ENCODE peak calls at places on chromosomes 13 and 19, in five cellular contexts. E is GM12891, F is H1, S is GM12878, O is HepG2. P is an unnamed sample.

GRCh38 chr19:46625731-46626130 is 842 bp upstream of the PTGIR start:
- DNase-seq in E (no peak), F (no peak), S (no peak), O (no peak), P (no peak)

GRCh38 chr13:30193279-30194234 is 113.8 kb downstream of the KATNAL1 start:
- DNase-seq in E (no peak), F (no peak), S (peak; percentile 63), O (no peak), P (no peak)

GRCh38 chr13:50733392-50733791 is 110.1 kb downstream of the DLEU7 start:
- DNase-seq in E (no peak), F (no peak), S (no peak), O (no peak), P (no peak)

GRCh38 chr19:36819130-36819630 is 19.0 kb downstream of the ZNF790 start:
- DNase-seq in E (no peak), F (no peak), S (no peak), O (no peak), P (no peak)

GRCh38 chr19:12786149-12786870 is 5.0 kb upstream of the JUNB start:
- DNase-seq in E (no peak), F (no peak), S (no peak), O (no peak), P (no peak)

GRCh38 chr19:15453906-15454305 is 4.2 kb upstream of the WIZ start:
- DNase-seq in E (no peak), F (no peak), S (no peak), O (no peak), P (no peak)

GRCh38 chr13:50969691-50970090 is 60.1 kb downstream of the RNASEH2B start:
- DNase-seq in E (no peak), F (no peak), S (no peak), O (peak; percentile 11), P (no peak)

GRCh38 chr13:76009491-76009890 is 373.4 kb downstream of the LMO7 start:
- DNase-seq in E (no peak), F (no peak), S (no peak), O (no peak), P (no peak)

GRCh38 chr13:113804017-113804702 is 45.1 kb downstream of the TMEM255B start:
- DNase-seq in E (no peak), F (no peak), S (no peak), O (no peak), P (no peak)

GRCh38 chr13:69857188-69857821 is 250.3 kb upstream of the ATXN8OS start:
- DNase-seq in E (no peak), F (no peak), S (peak; percentile 19), O (peak; percentile 52), P (no peak)

GRCh38 chr19:47363758-47364529 is 14.8 kb downstream of the DHX34 start:
- DNase-seq in E (no peak), F (no peak), S (no peak), O (no peak), P (no peak)

GRCh38 chr13:37602743-37603381 is 4.3 kb upstream of the POSTN start:
- DNase-seq in E (peak; percentile 0), F (no peak), S (no peak), O (peak; percentile 5), P (no peak)

GRCh38 chr19:4399871-4400768 is at the start of gene SH3GL1:
- DNase-seq in E (peak; percentile 72), F (peak; percentile 83), S (peak; percentile 48), O (peak; percentile 82), P (peak; percentile 72)
- TF ChIP-seq POLR2A in E (peak; percentile 52), F (no peak), S (peak; percentile 80), O (peak; percentile 12), P (peak; percentile 84)

GRCh38 chr19:31260171-31260933 is 88.9 kb downstream of the TSHZ3 start:
- DNase-seq in E (no peak), F (no peak), S (no peak), O (no peak), P (no peak)
- TF ChIP-seq POLR2AphosphoS5 in E (no peak), F (no peak), S (no peak), O (no peak), P (no peak)

GRCh38 chr19:33311326-33311682 is 9.0 kb upstream of the CEBPA start:
- DNase-seq in E (no peak), F (no peak), S (no peak), O (no peak), P (no peak)
- TF ChIP-seq TAF1 in E (no peak), F (no peak), S (no peak), O (no peak), P (no peak)

DNA sequence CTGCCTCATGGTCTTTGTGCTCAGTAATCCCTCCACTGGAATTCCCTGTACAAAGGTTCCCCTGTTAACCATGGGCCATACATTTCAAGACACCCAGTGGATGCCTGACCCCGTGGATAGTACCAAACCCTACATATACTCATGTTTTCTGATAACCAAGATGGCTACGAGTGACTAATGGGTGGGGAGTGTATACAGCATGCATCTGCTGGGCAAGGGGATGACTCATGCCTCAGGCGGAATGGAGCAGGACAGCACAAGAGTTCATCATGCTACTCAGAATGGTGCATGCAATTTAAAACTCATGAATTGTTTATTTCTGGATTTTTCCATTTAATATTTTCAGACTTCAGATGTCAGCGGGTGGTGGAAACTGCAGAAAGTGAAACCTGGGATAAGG is 13.3 kb upstream of the FGF9 start:
- DNase-seq in E (no peak), F (no peak), S (no peak), O (no peak), P (no peak)
- TF ChIP-seq POLR2A in E (no peak), F (no peak), S (no peak), O (no peak), P (no peak)

GRCh38 chr13:95221991-95222732 is 79.1 kb downstream of the ABCC4 start:
- DNase-seq in E (no peak), F (no peak), S (no peak), O (no peak), P (no peak)
- TF ChIP-seq POLR2AphosphoS5 in E (no peak), F (no peak), S (no peak), O (no peak), P (no peak)

P was measured in GM12892.